ENCODE peak calls at places on chromosomes 4 and X, in four cellular contexts. T is AG09309, B is hepatocyte, U is endothelial cell. N is an unnamed sample.
A peak's percentile ranks its signal among the peaks of the same experiment; 100 is the strongest.

GRCh38 chrX:15579778-15580747 is 20.7 kb downstream of the ACE2 start:
- DNase-seq in B (peak; percentile 65), U (no peak), T (no peak), N (peak; percentile 13)

GRCh38 chr4:158020734-158021346 is 152.0 kb downstream of the GASK1B start:
- DNase-seq in B (peak; percentile 42), U (no peak), T (no peak), N (no peak)

GRCh38 chrX:17617794-17618193 is 119.5 kb upstream of the SCML1 start:
- DNase-seq in T (no peak), B (no peak), U (no peak), N (no peak)

GRCh38 chr4:83129258-83129657 is 14.7 kb upstream of the PLAC8 start:
- DNase-seq in B (peak; percentile 32), U (no peak), T (no peak), N (no peak)

GRCh38 chr4:3045500-3045850 is 28.9 kb downstream of the HTT-AS start:
- DNase-seq in T (peak; percentile 74), U (no peak), B (no peak), N (peak; percentile 20)

GRCh38 chrX:44474410-44474809 is 68.2 kb downstream of the FUNDC1 start:
- DNase-seq in U (no peak), T (peak; percentile 46), B (no peak), N (no peak)

GRCh38 chrX:78493180-78493579 is 165.8 kb upstream of the CYSLTR1 start:
- DNase-seq in U (no peak), T (no peak), B (no peak), N (no peak)

GRCh38 chr4:32337403-32337802 is 1617.2 kb downstream of the PCDH7 start:
- DNase-seq in U (no peak), T (no peak), B (no peak), N (no peak)

GRCh38 chr4:124737619-124738018 is 25.1 kb upstream of the ANKRD50 start:
- DNase-seq in U (no peak), B (no peak), T (no peak), N (no peak)

GRCh38 chrX:18354369-18355329 is at the start of gene SCML2:
- DNase-seq in T (no peak), B (peak; percentile 64), U (peak; percentile 49), N (peak; percentile 45)

GRCh38 chr4:158010346-158010745 is 162.5 kb downstream of the GASK1B start:
- DNase-seq in T (no peak), B (no peak), U (no peak), N (no peak)

GRCh38 chr4:123807187-123807586 is 410.6 kb downstream of the SPRY1 start:
- DNase-seq in T (no peak), B (no peak), U (no peak), N (no peak)

DNA sequence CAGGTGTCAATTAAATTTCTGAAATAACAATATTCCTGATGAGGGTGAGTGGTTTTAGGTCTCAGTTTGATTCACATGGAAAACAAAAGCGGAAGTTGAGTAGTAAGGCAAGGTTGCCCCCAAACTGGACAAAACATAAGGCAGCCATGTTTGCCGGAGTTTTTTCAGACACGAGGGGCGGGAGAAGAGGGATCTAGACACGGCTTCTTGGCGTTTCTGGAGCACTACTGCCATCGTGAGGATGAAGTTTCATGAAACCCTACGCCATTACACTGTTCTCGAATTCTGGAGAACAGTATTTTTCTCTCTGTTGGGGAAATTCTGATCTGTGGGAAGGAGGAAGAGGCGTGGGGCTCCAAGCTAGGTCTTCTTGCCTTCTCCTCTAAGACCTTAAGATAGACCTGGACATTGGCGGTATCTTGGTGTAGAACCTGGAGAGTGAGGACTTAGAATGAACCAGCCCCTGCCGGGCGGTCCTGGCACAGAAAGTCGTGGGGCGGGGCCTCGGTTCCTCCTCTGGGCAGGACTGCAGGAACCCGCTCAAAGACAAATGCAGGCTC is 160.3 kb downstream of the OR13H1 start:
- DNase-seq in U (no peak), T (peak; percentile 69), B (no peak), N (no peak)
- TF ChIP-seq CTCF in U (no peak), T (peak; percentile 75), B (no peak), N (no peak)

GRCh38 chr4:26105372-26105771 is 191.4 kb downstream of the SMIM20 start:
- DNase-seq in B (no peak), T (no peak), U (no peak), N (no peak)

GRCh38 chr4:26105815-26106699 is 192.0 kb downstream of the SMIM20 start:
- DNase-seq in T (no peak), B (no peak), U (no peak), N (no peak)

GRCh38 chr4:26110493-26110892 is 196.5 kb downstream of the SMIM20 start:
- DNase-seq in T (no peak), U (no peak), B (no peak), N (no peak)

GRCh38 chr4:26104056-26104685 is 190.2 kb downstream of the SMIM20 start:
- DNase-seq in B (no peak), U (no peak), T (no peak), N (no peak)

DNA sequence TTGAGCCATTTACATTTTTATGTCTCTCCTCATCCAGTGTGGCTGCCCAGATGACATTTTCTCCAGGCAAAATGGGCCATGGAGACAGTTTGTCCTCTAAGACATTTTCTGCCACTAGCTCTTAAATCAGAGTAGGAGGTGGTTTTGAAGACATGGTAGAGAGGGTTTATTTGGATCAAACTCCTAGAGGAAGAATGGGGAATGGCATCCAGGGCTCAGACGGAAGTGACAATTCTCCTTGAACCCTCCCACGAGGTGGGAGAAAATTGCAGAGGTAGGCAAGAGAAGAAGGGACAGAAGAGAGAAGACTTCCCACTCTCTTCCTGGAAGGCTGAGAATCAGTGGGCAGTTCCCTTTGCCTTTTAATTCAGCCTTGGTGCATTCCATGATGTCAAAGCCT is 194.0 kb downstream of the SMIM20 start:
- DNase-seq in U (no peak), T (no peak), B (no peak), N (no peak)
- TF ChIP-seq CTCF in U (no peak), T (no peak), B (no peak), N (no peak)

GRCh38 chr4:74669702-74670101 is 124.6 kb downstream of the BTC start:
- DNase-seq in T (no peak), B (no peak), U (no peak), N (no peak)
- TF ChIP-seq CTCF in T (no peak), B (no peak), U (no peak), N (no peak)

DNA sequence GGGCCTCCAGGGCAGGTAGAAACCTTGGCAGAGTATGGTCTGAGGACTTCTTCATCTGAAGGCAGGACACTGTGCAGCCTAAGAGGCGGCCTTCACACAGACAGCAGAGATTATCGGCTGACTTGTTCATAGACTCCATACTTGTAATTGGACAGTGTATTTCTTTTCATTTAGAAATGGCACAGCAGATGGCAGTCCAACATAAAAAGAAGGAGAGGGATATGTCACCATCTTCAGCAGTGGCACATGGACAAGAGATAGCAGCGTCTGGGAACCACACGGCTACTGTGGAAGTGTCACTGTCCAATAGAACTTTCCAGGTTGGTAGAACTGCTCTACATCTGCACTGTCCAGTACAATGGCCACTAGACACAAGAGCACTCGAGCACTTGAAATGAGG is 21.7 kb upstream of the GEMIN8 start:
- DNase-seq in U (no peak), T (no peak), B (no peak), N (no peak)
- TF ChIP-seq CTCF in U (no peak), T (no peak), B (peak; percentile 17), N (no peak)

DNA sequence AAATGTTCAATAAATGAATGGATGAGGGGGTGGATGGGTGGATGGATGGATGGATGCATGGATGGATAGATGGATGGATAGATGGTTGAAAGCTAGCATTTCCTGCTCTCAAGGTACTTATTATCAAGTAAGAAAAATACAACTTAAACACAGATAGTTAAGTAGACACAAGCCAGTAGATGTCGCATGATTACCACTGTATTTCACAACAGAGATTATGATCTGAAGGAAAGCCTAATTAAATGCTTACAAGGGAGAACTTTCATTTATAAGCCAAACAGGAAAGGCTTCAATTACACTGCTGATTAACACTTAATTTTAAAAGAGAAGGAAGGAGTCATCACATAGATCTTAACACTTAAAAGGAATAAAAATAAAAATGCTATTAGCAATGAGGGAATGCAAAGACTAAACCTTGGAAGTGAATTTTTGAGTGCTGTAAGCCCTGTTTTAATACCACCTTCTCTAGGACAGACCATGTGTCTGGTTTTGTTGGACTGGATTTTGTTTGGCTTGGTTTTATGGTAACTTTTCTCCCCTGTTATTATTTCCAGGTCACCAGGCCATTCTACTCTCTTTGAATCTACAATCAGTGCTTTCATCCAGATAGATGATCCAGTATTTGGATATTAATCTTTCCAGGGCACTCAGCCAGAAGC is 75.4 kb upstream of the SLC39A8 start:
- DNase-seq in T (no peak), B (no peak), U (no peak), N (no peak)
- TF ChIP-seq CTCF in T (peak; percentile 27), B (no peak), U (no peak), N (no peak)

DNA sequence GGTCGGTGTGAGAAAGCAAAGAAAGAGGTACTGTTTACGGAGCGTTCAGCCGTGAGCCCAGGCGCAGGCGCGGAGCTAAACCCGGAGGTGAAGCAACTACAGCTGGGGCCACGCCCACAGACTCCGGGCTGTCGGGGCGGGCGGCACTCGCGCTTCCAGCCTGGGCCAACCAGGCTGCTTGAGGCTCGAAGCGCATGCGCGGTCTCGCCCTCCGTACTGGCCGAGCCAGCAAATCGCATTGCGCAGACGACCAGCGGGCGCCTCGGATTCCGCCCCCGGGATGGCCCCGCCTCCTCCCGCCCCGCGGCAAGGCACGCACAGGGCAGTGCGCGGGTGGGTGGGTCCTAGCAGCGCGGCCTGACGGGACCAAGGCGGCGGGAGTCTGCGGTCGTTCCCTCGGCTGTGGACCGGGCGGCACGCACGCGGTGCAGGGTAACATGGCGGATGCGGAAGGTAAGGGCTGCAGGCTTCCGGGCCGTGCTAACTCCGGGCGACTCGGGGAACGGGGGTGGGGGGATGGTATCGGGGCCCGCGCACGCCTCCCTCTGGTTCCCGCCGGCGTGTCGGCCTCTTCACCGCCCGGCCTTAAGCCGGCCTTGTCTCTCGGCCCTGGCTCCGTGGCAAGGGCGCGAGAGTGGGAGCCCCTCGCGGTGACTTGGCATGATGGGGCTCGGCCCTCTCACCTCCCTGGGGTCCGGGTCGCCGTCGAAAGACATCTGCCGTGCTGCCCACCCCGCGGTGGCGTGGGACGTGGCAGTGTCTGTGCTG is at the start of gene DKC1:
- DNase-seq in T (peak; percentile 74), U (peak; percentile 86), B (peak; percentile 97), N (peak; percentile 98)
- TF ChIP-seq CTCF in T (peak; percentile 3), U (no peak), B (peak; percentile 18), N (no peak)

GRCh38 chr4:164700471-164700870 is 53.5 kb upstream of the SMIM31 start:
- DNase-seq in B (no peak), T (no peak), U (peak; percentile 33), N (peak; percentile 20)
- TF ChIP-seq CTCF in B (no peak), T (no peak), U (peak; percentile 62), N (no peak)